ENCODE peak calls at places on chromosome 12, in eight cellular contexts. L is HCT116, E is fibroblast of lung, N is H1, I is neural progenitor cell, P is GM23338, O is MM.1S, Q is K562. K is an unnamed sample.
A peak's percentile ranks its signal among the peaks of the same experiment; 100 is the strongest.

GRCh38 chr12:121295123-121295745 is 1.3 kb downstream of the CAMKK2 start:
- DNase-seq in L (no peak), E (no peak), N (no peak), I (peak; percentile 59), P (peak; percentile 51), O (peak; percentile 17), Q (no peak), K (peak; percentile 49)

GRCh38 chr12:59736786-59737185 is 141.0 kb downstream of the SLC16A7 start:
- DNase-seq in L (no peak), E (peak; percentile 91), N (no peak), I (no peak), P (no peak), O (no peak), Q (no peak), K (peak; percentile 4)

GRCh38 chr12:25976289-25976688 is 17.8 kb downstream of the RASSF8 start:
- DNase-seq in L (no peak), E (no peak), N (no peak), I (no peak), P (no peak), O (no peak), Q (no peak), K (no peak)

GRCh38 chr12:93315907-93316622 is 61.7 kb upstream of the NUDT4 start:
- DNase-seq in L (no peak), E (no peak), N (no peak), I (no peak), P (no peak), O (no peak), Q (peak; percentile 82), K (no peak)

GRCh38 chr12:26226629-26227375 is 31.4 kb downstream of the SSPN start:
- DNase-seq in L (no peak), E (peak; percentile 14), N (peak; percentile 68), I (peak; percentile 82), P (peak; percentile 84), O (no peak), Q (no peak), K (no peak)

GRCh38 chr12:88339254-88339949 is 197.3 kb downstream of the TMTC3 start:
- DNase-seq in L (peak; percentile 3), E (peak; percentile 85), N (no peak), I (no peak), P (no peak), O (no peak), Q (no peak), K (no peak)

GRCh38 chr12:116520801-116521471 is 38.2 kb upstream of the MAP1LC3B2 start:
- DNase-seq in L (no peak), E (peak; percentile 28), N (no peak), I (no peak), P (no peak), O (no peak), Q (no peak), K (peak; percentile 82)

GRCh38 chr12:46497739-46498138 is 125.2 kb upstream of the SLC38A2 start:
- DNase-seq in L (no peak), E (no peak), N (no peak), I (no peak), P (no peak), O (no peak), Q (no peak), K (no peak)

GRCh38 chr12:43861847-43862150 is 25.9 kb downstream of the TMEM117 start:
- DNase-seq in L (no peak), E (no peak), N (no peak), I (no peak), P (no peak), O (no peak), Q (no peak), K (no peak)

GRCh38 chr12:23099604-23100003 is 474.6 kb downstream of the ETNK1 start:
- DNase-seq in L (no peak), E (no peak), N (no peak), I (no peak), P (peak; percentile 52), O (no peak), Q (no peak), K (no peak)

GRCh38 chr12:56257071-56257470 is 1.1 kb downstream of the ANKRD52 start:
- DNase-seq in L (no peak), E (no peak), N (no peak), I (no peak), P (peak; percentile 43), O (no peak), Q (no peak), K (no peak)

GRCh38 chr12:57092876-57093411 is 4.0 kb downstream of the NAB2 start:
- DNase-seq in L (no peak), E (no peak), N (no peak), I (no peak), P (no peak), O (no peak), Q (no peak), K (no peak)

GRCh38 chr12:41486718-41487117 is 298.6 kb downstream of the PDZRN4 start:
- DNase-seq in L (no peak), E (no peak), N (no peak), I (peak; percentile 11), P (peak; percentile 24), O (no peak), Q (no peak), K (no peak)

GRCh38 chr12:116406529-116406928 is 129.0 kb upstream of the MED13L start:
- DNase-seq in L (peak; percentile 83), E (peak; percentile 88), N (peak; percentile 50), I (no peak), P (peak; percentile 65), O (no peak), Q (peak; percentile 48), K (peak; percentile 94)

GRCh38 chr12:26369588-26369987 is 174.2 kb downstream of the SSPN start:
- DNase-seq in L (no peak), E (peak; percentile 74), N (no peak), I (peak; percentile 63), P (peak; percentile 21), O (no peak), Q (peak; percentile 35), K (peak; percentile 41)

GRCh38 chr12:128388461-128388921 is 121.5 kb downstream of the TMEM132C start:
- DNase-seq in L (no peak), E (no peak), N (no peak), I (no peak), P (no peak), O (no peak), Q (no peak), K (no peak)

GRCh38 chr12:16325426-16325825 is 22.0 kb upstream of the MGST1 start:
- DNase-seq in L (no peak), E (no peak), N (no peak), I (no peak), P (no peak), O (no peak), Q (no peak), K (no peak)

GRCh38 chr12:25256826-25257225 is 6.1 kb upstream of the KRAS start:
- DNase-seq in L (no peak), E (no peak), N (no peak), I (peak; percentile 23), P (peak; percentile 35), O (no peak), Q (no peak), K (no peak)

GRCh38 chr12:24560192-24560591 is 388.7 kb downstream of the BCAT1 start:
- DNase-seq in L (no peak), E (peak; percentile 51), N (no peak), I (no peak), P (no peak), O (no peak), Q (no peak), K (no peak)

GRCh38 chr12:63823040-63823439 is 21.5 kb upstream of the SRGAP1 start:
- DNase-seq in L (no peak), E (no peak), N (no peak), I (no peak), P (no peak), O (no peak), Q (no peak), K (no peak)

DNA sequence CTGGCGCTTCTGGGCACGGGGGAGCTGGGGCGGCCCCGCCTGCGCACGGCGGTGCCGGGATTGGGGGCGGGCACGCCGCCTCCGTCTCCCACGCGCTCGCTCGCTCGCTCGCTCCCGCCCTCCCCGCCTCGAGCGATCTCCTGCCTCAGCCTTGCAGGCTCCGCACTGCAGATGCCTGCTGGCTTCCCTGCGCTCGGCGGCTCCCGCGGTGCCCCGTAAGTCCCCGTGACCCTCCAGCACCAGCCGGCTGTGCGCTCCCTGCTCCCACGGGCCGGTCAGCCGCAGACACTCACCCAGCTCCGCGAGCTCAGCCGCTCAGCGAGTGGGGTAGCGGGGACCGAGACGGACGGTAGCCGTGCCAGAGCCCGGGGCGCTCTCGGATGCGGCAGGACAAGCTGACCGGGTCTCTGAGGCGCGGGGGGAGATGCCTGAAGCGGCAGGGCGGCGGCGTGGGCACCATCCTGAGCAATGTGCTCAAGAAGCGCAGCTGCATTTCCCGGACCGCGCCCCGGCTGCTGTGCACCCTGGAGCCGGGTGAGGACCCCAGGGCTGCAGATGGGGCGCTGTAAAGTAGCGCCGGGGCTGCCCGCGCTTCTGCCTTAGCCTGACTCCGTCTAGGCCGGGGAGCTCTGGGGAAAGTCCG is at the start of gene TBC1D30:
- DNase-seq in L (no peak), E (no peak), N (peak; percentile 73), I (peak; percentile 72), P (peak; percentile 58), O (peak; percentile 77), Q (no peak), K (peak; percentile 36)
- TF ChIP-seq EZH2 in L (no peak), E (peak; percentile 67), N (peak; percentile 81), I (peak; percentile 95), P (peak; percentile 39), O (no peak), Q (no peak), K (peak; percentile 81)

DNA sequence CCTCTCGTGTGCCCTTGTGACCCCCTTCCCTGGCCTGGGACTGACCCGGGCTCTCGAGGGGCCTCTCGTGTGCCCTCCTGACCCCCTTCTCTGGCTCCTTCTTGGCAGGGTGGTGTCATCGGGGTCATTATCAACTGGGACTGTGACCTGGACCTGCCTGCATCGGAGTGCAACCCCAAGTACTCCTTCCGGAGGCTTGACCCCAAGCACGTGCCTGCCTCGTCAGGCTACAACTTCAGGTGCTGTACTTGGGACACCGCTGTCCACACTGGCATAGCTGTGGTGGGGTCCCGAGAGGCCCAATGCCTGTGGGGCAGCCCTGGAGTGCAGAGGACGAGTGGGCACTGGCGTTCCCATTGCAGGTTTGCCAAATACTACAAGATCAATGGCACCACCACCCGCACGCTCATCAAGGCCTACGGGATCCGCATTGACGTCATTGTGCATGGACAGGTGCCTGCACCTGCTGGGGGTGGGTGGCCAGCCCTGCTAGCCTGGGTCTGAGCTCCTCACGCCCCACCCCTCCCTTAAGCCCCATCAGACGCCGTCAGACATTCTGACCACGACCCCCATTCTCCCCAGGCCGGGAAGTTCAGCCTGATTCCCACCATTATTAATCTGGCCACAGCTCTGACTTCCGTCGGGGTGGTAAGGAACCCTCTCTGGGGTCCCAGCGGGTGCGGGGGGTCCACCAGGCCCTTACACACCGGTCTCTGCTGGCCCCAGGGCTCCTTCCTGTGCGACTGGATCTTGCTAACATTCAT is 2.5 kb downstream of the P2RX2 start:
- DNase-seq in L (no peak), E (no peak), N (no peak), I (no peak), P (no peak), O (no peak), Q (no peak), K (no peak)
- TF ChIP-seq EZH2 in L (no peak), E (no peak), N (no peak), I (no peak), P (no peak), O (no peak), Q (no peak), K (no peak)

GRCh38 chr12:107903377-107904061 is 129.0 kb downstream of the ASCL4 start:
- DNase-seq in L (no peak), E (no peak), N (peak; percentile 93), I (peak; percentile 88), P (peak; percentile 91), O (peak; percentile 81), Q (peak; percentile 94), K (peak; percentile 28)
- TF ChIP-seq EZH2 in L (no peak), E (no peak), N (no peak), I (no peak), P (no peak), O (no peak), Q (no peak), K (peak; percentile 68)

GRCh38 chr12:107853479-107853878 is 79.0 kb downstream of the ASCL4 start:
- DNase-seq in L (no peak), E (no peak), N (no peak), I (no peak), P (no peak), O (no peak), Q (no peak), K (no peak)
- TF ChIP-seq EZH2 in L (no peak), E (no peak), N (no peak), I (no peak), P (no peak), O (no peak), Q (no peak), K (no peak)